ENCODE peak calls at places on chromosomes 3 and 15, in four cellular contexts. One of them, this sample, is unnamed. For H3K36me3, the result is how much of the 10 kb centered on the place peaks cover.

GRCh38 chr3:195551381-195551978 is 8.4 kb upstream of the PPP1R2 start:
- DNase-seq in fibroblast of lung: no peak
- DNase-seq in mammary epithelial cell: no peak
- DNase-seq in osteoblast: peak
- DNase-seq in this sample: no peak

GRCh38 chr3:104245241-104245640 is 1121.5 kb upstream of the ALCAM start:
- DNase-seq in mammary epithelial cell: no peak
- DNase-seq in fibroblast of lung: no peak
- DNase-seq in osteoblast: no peak
- DNase-seq in this sample: no peak

GRCh38 chr3:179236676-179237301 is 14.1 kb downstream of the KCNMB3 start:
- DNase-seq in osteoblast: no peak
- DNase-seq in mammary epithelial cell: no peak
- DNase-seq in fibroblast of lung: no peak
- DNase-seq in this sample: no peak

GRCh38 chr3:151316267-151316991 is at the start of gene GPR87:
- DNase-seq in mammary epithelial cell: peak
- DNase-seq in osteoblast: no peak
- DNase-seq in fibroblast of lung: peak
- DNase-seq in this sample: peak

GRCh38 chr3:78402720-78403119 is 1362.8 kb downstream of the ROBO2 start:
- DNase-seq in fibroblast of lung: no peak
- DNase-seq in osteoblast: no peak
- DNase-seq in mammary epithelial cell: peak
- DNase-seq in this sample: no peak

GRCh38 chr15:70280781-70281180 is 183.1 kb upstream of the TLE3 start:
- DNase-seq in osteoblast: no peak
- DNase-seq in mammary epithelial cell: no peak
- DNase-seq in fibroblast of lung: no peak
- DNase-seq in this sample: no peak

GRCh38 chr3:53044371-53045106 is 1.3 kb downstream of the SFMBT1 start:
- DNase-seq in fibroblast of lung: peak
- DNase-seq in osteoblast: peak
- DNase-seq in mammary epithelial cell: peak
- DNase-seq in this sample: peak

GRCh38 chr15:68618339-68619302 is 39.8 kb downstream of the CORO2B start:
- DNase-seq in fibroblast of lung: peak
- DNase-seq in mammary epithelial cell: no peak
- DNase-seq in osteoblast: peak
- DNase-seq in this sample: peak

GRCh38 chr3:4356225-4356540 is 53.0 kb downstream of the SETMAR start:
- DNase-seq in osteoblast: no peak
- DNase-seq in mammary epithelial cell: no peak
- DNase-seq in fibroblast of lung: no peak
- DNase-seq in this sample: no peak

GRCh38 chr3:4351872-4352271 is 48.7 kb downstream of the SETMAR start:
- DNase-seq in mammary epithelial cell: no peak
- DNase-seq in osteoblast: peak
- DNase-seq in fibroblast of lung: no peak
- DNase-seq in this sample: peak

GRCh38 chr3:4355401-4356224 is 52.4 kb downstream of the SETMAR start:
- DNase-seq in mammary epithelial cell: no peak
- DNase-seq in osteoblast: peak
- DNase-seq in fibroblast of lung: peak
- DNase-seq in this sample: no peak

GRCh38 chr3:4351164-4351855 is 48.1 kb downstream of the SETMAR start:
- DNase-seq in osteoblast: peak
- DNase-seq in mammary epithelial cell: no peak
- DNase-seq in fibroblast of lung: peak
- DNase-seq in this sample: peak

DNA sequence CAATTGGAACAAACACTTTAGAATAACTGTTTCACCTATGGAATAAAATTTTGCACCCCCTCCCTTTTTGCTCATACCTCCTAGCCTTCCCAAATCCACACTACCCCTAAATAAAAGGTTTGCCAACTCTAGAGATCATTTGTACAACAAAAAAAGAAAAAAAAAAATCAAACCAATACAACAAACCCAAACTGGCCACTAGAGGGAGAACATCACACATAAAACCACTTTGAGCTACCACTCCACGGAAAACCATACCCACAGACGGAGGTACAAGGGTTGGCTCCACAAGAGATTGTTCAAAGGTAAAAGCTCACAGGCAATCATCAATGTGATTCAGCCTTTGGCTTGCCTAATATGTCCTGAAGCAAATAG is 47.6 kb downstream of the SETMAR start:
- DNase-seq in fibroblast of lung: peak
- DNase-seq in mammary epithelial cell: peak
- DNase-seq in osteoblast: peak
- DNase-seq in this sample: peak
- H3K27ac ChIP-seq in fibroblast of lung: peak
- H3K27ac ChIP-seq in mammary epithelial cell: no peak
- H3K27ac ChIP-seq in osteoblast: peak
- H3K27ac ChIP-seq in this sample: peak

GRCh38 chr3:121818578-121818977 is 16.3 kb downstream of the IQCB1 start:
- DNase-seq in fibroblast of lung: no peak
- DNase-seq in mammary epithelial cell: no peak
- DNase-seq in osteoblast: no peak
- DNase-seq in this sample: no peak

GRCh38 chr3:121817753-121818152 is 17.1 kb downstream of the IQCB1 start:
- DNase-seq in fibroblast of lung: no peak
- DNase-seq in osteoblast: no peak
- DNase-seq in mammary epithelial cell: no peak
- DNase-seq in this sample: no peak

GRCh38 chr3:121822973-121823372 is 11.9 kb downstream of the IQCB1 start:
- DNase-seq in mammary epithelial cell: no peak
- DNase-seq in fibroblast of lung: no peak
- DNase-seq in osteoblast: no peak
- DNase-seq in this sample: no peak

GRCh38 chr3:121819236-121819635 is 15.6 kb downstream of the IQCB1 start:
- DNase-seq in fibroblast of lung: no peak
- DNase-seq in osteoblast: no peak
- DNase-seq in mammary epithelial cell: no peak
- DNase-seq in this sample: no peak

DNA sequence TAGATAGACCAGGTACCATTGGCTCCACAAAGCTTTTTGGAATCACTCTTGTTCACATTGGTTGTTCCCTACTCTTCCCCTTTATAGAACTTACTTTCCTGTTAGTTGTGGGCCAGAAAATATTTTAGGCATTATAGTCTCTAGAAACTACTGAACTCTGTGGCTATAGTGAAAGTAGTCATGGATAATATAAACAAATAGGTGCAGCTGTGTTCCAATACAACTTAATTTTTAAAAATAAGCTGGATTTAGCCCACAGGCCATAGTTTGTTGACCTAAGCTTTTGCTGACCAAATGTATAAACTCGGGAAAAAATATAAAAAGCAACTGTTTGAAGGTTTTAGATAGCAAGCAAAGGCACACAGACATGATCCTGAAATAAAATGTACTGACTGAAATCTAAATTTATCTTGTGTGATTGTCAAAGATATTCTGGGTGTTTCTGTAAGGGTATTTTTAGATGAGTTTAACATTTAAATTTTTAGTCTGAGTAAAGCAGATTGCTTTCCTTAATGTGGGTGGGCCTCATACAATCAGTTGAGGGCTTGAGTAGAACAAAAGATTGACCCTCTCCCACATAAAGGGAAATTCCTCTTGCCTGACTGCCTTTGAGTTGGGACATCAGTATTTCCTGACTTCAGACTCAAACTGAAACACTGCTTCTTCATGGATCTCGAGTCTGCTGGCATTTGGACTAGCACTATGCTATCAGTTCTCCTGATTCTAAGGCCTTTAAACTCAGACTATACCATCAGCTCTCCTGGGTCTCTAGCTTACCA is 13.2 kb downstream of the IQCB1 start:
- DNase-seq in mammary epithelial cell: no peak
- DNase-seq in fibroblast of lung: peak
- DNase-seq in osteoblast: no peak
- DNase-seq in this sample: peak
- H3K36me3 ChIP-seq in mammary epithelial cell: under half
- H3K36me3 ChIP-seq in fibroblast of lung: under half
- H3K36me3 ChIP-seq in osteoblast: under half
- H3K36me3 ChIP-seq in this sample: under half

GRCh38 chr15:59373215-59373614 is 544 bp upstream of the MYO1E start:
- DNase-seq in fibroblast of lung: no peak
- DNase-seq in mammary epithelial cell: no peak
- DNase-seq in osteoblast: no peak
- DNase-seq in this sample: no peak
- H3K27ac ChIP-seq in fibroblast of lung: peak
- H3K27ac ChIP-seq in mammary epithelial cell: peak
- H3K27ac ChIP-seq in osteoblast: peak
- H3K27ac ChIP-seq in this sample: peak

DNA sequence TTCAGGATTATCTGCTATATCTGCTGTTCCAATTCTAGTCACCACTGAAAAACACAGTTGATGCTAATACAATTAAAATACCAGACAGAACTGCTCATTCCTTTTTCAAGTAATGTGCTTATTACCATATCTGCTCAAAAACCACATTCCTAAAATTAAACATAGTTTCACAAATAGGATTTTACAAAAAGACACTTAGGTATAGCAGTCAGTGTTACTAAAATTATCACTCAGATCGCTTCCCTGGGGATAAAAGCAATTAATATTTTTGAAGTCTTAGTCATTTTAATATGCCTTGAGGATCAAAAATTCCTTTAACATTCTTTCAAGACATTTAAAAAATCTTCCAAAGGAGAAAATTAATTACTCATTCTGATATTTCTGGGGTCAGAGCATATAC is 71.5 kb downstream of the RAD18 start:
- DNase-seq in fibroblast of lung: peak
- DNase-seq in osteoblast: no peak
- DNase-seq in mammary epithelial cell: no peak
- DNase-seq in this sample: peak
- H3K36me3 ChIP-seq in fibroblast of lung: under half
- H3K36me3 ChIP-seq in osteoblast: under half
- H3K36me3 ChIP-seq in mammary epithelial cell: under half
- H3K36me3 ChIP-seq in this sample: under half

DNA sequence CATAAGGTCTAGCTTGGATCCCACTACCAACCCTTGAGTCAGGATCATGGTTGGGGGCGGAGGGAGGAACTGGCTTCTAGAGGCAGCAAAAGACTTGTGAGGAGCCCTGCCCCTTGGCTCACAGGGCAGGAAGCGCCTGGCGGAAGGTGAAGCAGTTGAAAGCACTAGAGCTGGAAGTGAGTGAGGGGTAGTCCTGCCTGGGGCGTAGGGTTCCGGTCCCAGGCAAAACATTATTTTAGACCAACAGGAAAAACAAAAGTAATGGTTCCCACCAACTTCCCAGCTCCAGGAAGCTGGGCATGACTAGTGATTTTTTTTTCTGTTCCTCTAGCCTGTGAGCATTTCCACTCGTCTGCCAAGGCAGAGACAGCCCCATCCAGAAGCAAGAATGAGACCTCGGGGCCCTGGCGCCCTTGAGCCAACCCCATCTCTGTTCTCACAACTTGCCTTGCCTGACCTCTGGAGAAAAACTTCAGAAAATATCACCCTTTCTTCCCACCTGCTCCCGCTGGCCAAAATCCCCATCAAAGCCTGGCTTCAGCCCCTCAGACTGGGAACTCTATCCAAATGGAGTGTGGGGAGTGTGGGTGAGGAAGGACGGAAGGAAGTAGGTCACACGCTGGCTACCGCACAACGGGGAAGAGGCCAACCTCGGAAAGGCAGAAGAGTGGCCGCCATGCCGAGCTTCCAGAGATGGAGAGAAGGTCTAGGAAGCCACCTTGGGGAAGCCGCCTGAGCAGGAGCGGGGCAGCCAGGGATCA is 57.5 kb downstream of the RBPMS2 start:
- DNase-seq in fibroblast of lung: no peak
- DNase-seq in osteoblast: no peak
- DNase-seq in mammary epithelial cell: no peak
- DNase-seq in this sample: no peak
- H3K27ac ChIP-seq in fibroblast of lung: no peak
- H3K27ac ChIP-seq in osteoblast: no peak
- H3K27ac ChIP-seq in mammary epithelial cell: no peak
- H3K27ac ChIP-seq in this sample: no peak

DNA sequence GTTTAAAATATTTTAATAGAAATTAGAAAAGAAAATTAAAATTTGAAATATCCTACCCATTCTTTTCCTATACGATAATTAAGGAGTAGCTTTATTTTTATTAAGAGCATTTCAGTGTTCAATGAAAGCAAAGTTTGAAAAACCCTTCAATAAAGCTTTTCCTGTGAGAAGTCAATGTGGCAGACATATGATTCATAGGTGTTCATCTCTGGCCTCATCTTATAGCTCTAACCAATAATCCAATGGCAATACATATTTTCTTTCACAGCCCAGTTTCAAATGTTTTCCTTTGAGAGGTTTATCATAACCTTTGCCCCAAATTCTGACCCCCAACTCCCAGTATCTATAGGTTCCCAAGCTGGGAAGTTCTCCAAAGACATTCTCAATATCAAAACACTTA is 8.3 kb downstream of the KPNA1 start:
- DNase-seq in osteoblast: no peak
- DNase-seq in fibroblast of lung: no peak
- DNase-seq in mammary epithelial cell: no peak
- DNase-seq in this sample: no peak
- H3K36me3 ChIP-seq in osteoblast: under half
- H3K36me3 ChIP-seq in fibroblast of lung: under half
- H3K36me3 ChIP-seq in mammary epithelial cell: under half
- H3K36me3 ChIP-seq in this sample: under half

DNA sequence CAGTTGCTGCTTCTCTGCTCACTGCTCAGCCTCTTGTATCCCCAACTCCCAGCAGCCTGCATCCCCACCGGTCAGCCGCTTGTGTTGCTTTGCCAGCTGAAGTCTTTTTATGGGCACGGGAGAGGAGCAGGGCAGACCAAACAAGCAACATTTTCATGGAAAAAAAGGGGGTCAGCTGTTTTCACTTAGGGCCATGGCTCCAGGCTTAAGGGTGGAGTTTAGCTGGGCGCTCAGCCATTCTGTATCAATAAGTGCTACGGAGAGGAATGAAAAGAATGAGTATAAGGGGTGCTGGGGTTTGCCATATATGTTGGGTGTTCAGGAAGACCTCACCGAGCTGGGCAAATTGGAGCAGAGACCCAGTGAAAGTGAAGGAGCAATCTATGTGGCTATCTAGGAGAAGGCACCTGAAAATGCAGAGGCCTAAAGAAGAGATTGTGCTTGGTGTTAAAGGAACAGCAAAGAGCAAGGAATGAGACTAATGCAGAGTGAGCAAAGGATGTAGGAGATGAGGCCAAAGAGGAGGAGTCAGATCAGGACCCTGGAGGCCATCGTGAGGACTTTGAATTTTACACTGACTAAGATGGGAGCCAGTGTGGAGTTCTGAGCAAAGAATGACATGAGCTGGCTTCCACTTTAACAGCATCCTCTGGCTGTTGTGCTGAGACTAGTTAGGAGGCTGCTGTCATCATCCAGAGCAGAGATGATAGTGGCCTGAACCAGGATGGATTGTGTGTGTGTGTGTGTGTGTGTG is 16.6 kb upstream of the IREB2 start:
- DNase-seq in osteoblast: no peak
- DNase-seq in fibroblast of lung: no peak
- DNase-seq in mammary epithelial cell: no peak
- DNase-seq in this sample: no peak
- H3K27ac ChIP-seq in osteoblast: no peak
- H3K27ac ChIP-seq in fibroblast of lung: no peak
- H3K27ac ChIP-seq in mammary epithelial cell: no peak
- H3K27ac ChIP-seq in this sample: no peak

This sample was measured in astrocyte.